ENCODE peak calls at places on chromosome 19, in nine cellular contexts. Y is Caco-2; W is cardiac muscle cell; Q is CD8-positive, alpha-beta T cell; C is left lung; N is left ventricle myocardium inferior; D is neural progenitor cell; R is tibial artery; V is breast epithelium. G is an unnamed sample.

GRCh38 chr19:34500656-34501120 is 19.1 kb downstream of the WTIP start:
- DNase-seq in Y (no peak), W (no peak), Q (no peak), C (no peak), N (peak; percentile 18), D (no peak), R (no peak), V (no peak), G (no peak)

GRCh38 chr19:11437955-11438354 is 2.5 kb downstream of the PRKCSH start:
- DNase-seq in Y (no peak), W (no peak), Q (no peak), C (no peak), N (no peak), D (no peak), R (no peak), V (no peak), G (no peak)

GRCh38 chr19:13430790-13431582 is 75.3 kb downstream of the CACNA1A start:
- DNase-seq in Y (peak; percentile 47), W (peak; percentile 50), Q (peak; percentile 34), C (no peak), N (peak; percentile 20), D (peak; percentile 63), R (no peak), V (no peak), G (no peak)

GRCh38 chr19:32339988-32340874 is 5.2 kb upstream of the ZNF507 start:
- DNase-seq in Y (peak; percentile 76), W (peak; percentile 71), Q (peak; percentile 33), C (peak; percentile 77), N (peak; percentile 68), D (peak; percentile 68), R (peak; percentile 86), V (peak; percentile 69), G (peak; percentile 79)

GRCh38 chr19:1992759-1993260 is 22.7 kb downstream of the BTBD2 start:
- DNase-seq in Y (no peak), W (no peak), Q (no peak), C (no peak), N (no peak), D (peak; percentile 37), R (no peak), V (no peak), G (no peak)

GRCh38 chr19:30682576-30683536 is 310.7 kb downstream of the ZNF536 start:
- DNase-seq in Y (peak; percentile 75), W (peak; percentile 81), Q (peak; percentile 34), C (peak; percentile 81), N (peak; percentile 68), D (peak; percentile 80), R (peak; percentile 76), V (peak; percentile 75), G (peak; percentile 92)

GRCh38 chr19:29247051-29247450 is 34.1 kb upstream of the UQCRFS1 start:
- DNase-seq in Y (no peak), W (no peak), Q (no peak), C (no peak), N (no peak), D (no peak), R (no peak), V (no peak), G (no peak)

GRCh38 chr19:48613024-48613851 is 1.6 kb downstream of the FAM83E start:
- DNase-seq in Y (no peak), W (no peak), Q (no peak), C (peak; percentile 82), N (no peak), D (no peak), R (no peak), V (no peak), G (peak; percentile 38)

GRCh38 chr19:17339088-17339741 is 1.9 kb downstream of the GTPBP3 start:
- DNase-seq in Y (no peak), W (no peak), Q (no peak), C (no peak), N (no peak), D (no peak), R (no peak), V (no peak), G (no peak)

GRCh38 chr19:2282062-2282861 is at the start of gene PEAK3:
- DNase-seq in Y (peak; percentile 30), W (peak; percentile 61), Q (peak; percentile 36), C (peak; percentile 98), N (peak; percentile 87), D (peak; percentile 62), R (peak; percentile 84), V (no peak), G (no peak)

GRCh38 chr19:6032381-6032780 is 54.4 kb upstream of the RANBP3 start:
- DNase-seq in Y (no peak), W (no peak), Q (no peak), C (no peak), N (no peak), D (no peak), R (peak; percentile 27), V (no peak), G (no peak)

GRCh38 chr19:45115809-45116615 is 23.0 kb downstream of the PPP1R37 start:
- DNase-seq in Y (no peak), W (no peak), Q (no peak), C (no peak), N (no peak), D (no peak), R (no peak), V (no peak), G (no peak)

GRCh38 chr19:15432018-15432494 is 13.3 kb upstream of the AKAP8L start:
- DNase-seq in Y (no peak), W (peak; percentile 20), Q (no peak), C (no peak), N (no peak), D (peak; percentile 47), R (no peak), V (no peak), G (no peak)

GRCh38 chr19:47280183-47280797 is 5.6 kb downstream of the INAFM1 start:
- DNase-seq in Y (peak; percentile 75), W (no peak), Q (no peak), C (no peak), N (no peak), D (peak; percentile 46), R (no peak), V (no peak), G (no peak)

GRCh38 chr19:33702606-33703437 is 81.1 kb downstream of the CHST8 start:
- DNase-seq in Y (no peak), W (no peak), Q (no peak), C (peak; percentile 54), N (no peak), D (no peak), R (no peak), V (no peak), G (no peak)

GRCh38 chr19:37362733-37363132 is 8.2 kb upstream of the ZNF527 start:
- DNase-seq in Y (peak; percentile 12), W (peak; percentile 62), Q (no peak), C (no peak), N (no peak), D (peak; percentile 48), R (no peak), V (no peak), G (no peak)

GRCh38 chr19:29483641-29483920 is 42.2 kb upstream of the VSTM2B start:
- DNase-seq in Y (no peak), W (no peak), Q (no peak), C (no peak), N (no peak), D (no peak), R (peak; percentile 24), V (no peak), G (no peak)

GRCh38 chr19:20928371-20928770 is 5.3 kb downstream of the ZNF85 start:
- DNase-seq in Y (no peak), W (no peak), Q (no peak), C (no peak), N (no peak), D (no peak), R (no peak), V (no peak), G (no peak)

GRCh38 chr19:38400361-38400760 is 2.5 kb upstream of the FAM98C start:
- DNase-seq in Y (no peak), W (no peak), Q (no peak), C (no peak), N (no peak), D (no peak), R (no peak), V (no peak), G (no peak)
- H3K9me3 ChIP-seq in Y (no peaks in the 10 kb centered on the region), W (no peaks in the 10 kb centered on the region), Q (no peaks in the 10 kb centered on the region), C (no peaks in the 10 kb centered on the region), N (no peaks in the 10 kb centered on the region), D (no peaks in the 10 kb centered on the region), R (no peaks in the 10 kb centered on the region), V (no peaks in the 10 kb centered on the region), G (no peaks in the 10 kb centered on the region)

DNA sequence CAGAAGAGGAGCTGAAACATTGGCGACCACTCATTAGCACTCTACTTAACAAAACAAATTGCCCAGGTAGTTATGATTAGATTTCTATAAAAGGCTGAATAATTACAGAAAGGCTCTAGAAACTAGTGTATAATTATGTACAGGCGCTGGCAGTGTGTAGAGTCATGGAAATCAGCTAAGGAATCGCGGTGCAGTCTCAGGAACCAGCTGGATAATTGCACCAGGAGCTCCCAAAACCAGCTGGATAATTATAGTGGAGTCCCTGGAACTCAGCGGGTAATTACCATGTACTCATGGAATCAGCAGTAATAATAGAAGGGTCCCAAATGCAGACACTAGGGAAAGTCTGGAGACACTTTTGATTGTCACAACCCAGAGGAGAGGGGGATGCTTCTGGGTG is 23.2 kb upstream of the TTYH1 start:
- DNase-seq in Y (no peak), W (no peak), Q (no peak), C (no peak), N (no peak), D (no peak), R (no peak), V (no peak), G (no peak)
- TF ChIP-seq CTCF in Y (no peak), W (no peak), Q (no peak), C (no peak), N (no peak), D (no peak), R (no peak), V (no peak), G (no peak)

DNA sequence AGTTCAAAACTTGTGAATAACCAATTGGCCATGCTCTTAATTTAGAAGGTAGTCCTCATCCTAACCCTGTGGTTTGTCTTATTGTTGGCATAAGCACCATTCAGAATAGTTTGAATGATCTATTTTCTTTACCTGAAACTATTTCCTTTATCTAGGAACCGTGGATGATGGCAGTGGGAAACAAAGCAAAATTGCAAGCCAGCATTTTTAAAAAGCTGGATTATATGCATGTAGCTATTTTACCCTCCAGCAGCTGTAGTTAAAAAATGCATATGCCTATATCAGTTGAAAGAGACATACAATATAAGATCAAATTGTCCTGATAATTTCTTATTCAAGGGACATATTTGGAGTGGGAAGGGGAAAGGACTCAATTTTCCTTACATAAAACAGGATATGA is 19.3 kb downstream of the ZNF613 start:
- DNase-seq in Y (no peak), W (no peak), Q (no peak), C (no peak), N (no peak), D (no peak), R (no peak), V (no peak), G (no peak)
- H3K9me3 ChIP-seq in Y (peaks cover 48% of the 10 kb centered on the region), W (peaks cover 18% of the 10 kb centered on the region), Q (peaks cover 73% of the 10 kb centered on the region), C (peaks cover 100% of the 10 kb centered on the region), N (peaks cover 100% of the 10 kb centered on the region), D (peaks cover 48% of the 10 kb centered on the region), R (peaks cover 99% of the 10 kb centered on the region), V (peaks cover 100% of the 10 kb centered on the region), G (peaks cover 8% of the 10 kb centered on the region)

DNA sequence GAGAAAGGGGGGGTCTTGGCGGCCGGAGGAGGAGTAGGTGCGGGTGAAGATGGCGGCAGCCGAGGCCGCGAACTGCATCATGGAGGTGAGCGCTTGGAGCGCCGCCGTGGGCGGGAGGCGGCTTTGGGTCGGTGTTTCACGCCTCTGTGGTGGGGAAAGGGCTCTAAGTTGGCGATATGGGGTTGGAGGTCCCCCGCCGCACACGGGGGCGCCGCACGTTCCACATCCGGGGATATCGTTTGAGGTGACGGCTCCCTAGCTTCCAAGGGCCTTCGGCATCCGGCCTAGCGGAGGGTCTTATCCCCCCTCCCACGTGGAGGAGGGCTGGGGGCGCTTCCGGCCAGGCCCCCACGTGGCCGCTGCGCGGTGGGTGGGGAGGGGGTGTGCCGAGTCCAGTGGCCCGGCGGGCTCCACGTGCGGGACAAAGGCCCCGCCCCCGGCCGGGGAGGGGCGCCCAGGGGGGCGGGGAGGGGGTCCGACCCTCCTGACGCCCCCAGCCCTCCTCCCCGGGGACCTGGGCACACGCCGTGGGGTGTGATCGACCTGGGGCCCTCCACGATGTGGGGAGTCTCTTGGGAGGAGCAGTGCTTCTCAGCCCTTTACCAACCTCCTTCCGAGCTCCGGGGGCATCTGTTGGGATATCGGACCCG is at the start of gene PRMT1:
- DNase-seq in Y (peak; percentile 70), W (peak; percentile 65), Q (peak; percentile 24), C (peak; percentile 94), N (no peak), D (no peak), R (no peak), V (no peak), G (no peak)
- TF ChIP-seq CTCF in Y (no peak), W (no peak), Q (no peak), C (no peak), N (no peak), D (no peak), R (no peak), V (no peak), G (no peak)

G was measured in pancreas.